ENCODE peak calls at places on chromosomes 7 and 10, in nine cellular contexts. B is body of pancreas, T is ovary, V is A549, R is thyroid gland, C is Peyer's patch, E is breast epithelium, P is adrenal gland, W is prostate gland. H is an unnamed sample.

GRCh38 chr7:3159445-3159844 is 115.8 kb upstream of the CARD11 start:
- DNase-seq in B (peak), T (no peak), V (no peak), R (no peak), C (no peak), E (no peak), P (no peak), W (no peak), H (no peak)

GRCh38 chr7:77276120-77276519 is 76.5 kb upstream of the FGL2 start:
- DNase-seq in B (no peak), T (no peak), V (no peak), R (no peak), C (no peak), E (no peak), P (no peak), W (no peak), H (no peak)

GRCh38 chr7:71626206-71626605 is 494.3 kb downstream of the GALNT17 start:
- DNase-seq in B (no peak), T (no peak), V (no peak), R (no peak), C (no peak), E (no peak), P (no peak), W (no peak), H (no peak)

GRCh38 chr10:44316187-44316921 is 68.5 kb downstream of the CXCL12 start:
- DNase-seq in B (peak), T (no peak), V (peak), R (no peak), C (no peak), E (no peak), P (no peak), W (no peak), H (no peak)

GRCh38 chr10:116968331-116968730 is 36.7 kb downstream of the SHTN1 start:
- DNase-seq in B (no peak), T (no peak), V (no peak), R (no peak), C (no peak), E (no peak), P (no peak), W (no peak), H (no peak)

GRCh38 chr7:30225863-30226361 is 58.5 kb upstream of the ZNRF2 start:
- DNase-seq in B (peak), T (peak), V (no peak), R (peak), C (peak), E (peak), P (peak), W (peak), H (peak)

GRCh38 chr7:69814421-69814962 is 216.2 kb downstream of the AUTS2 start:
- DNase-seq in B (no peak), T (no peak), V (no peak), R (no peak), C (no peak), E (no peak), P (no peak), W (no peak), H (no peak)

GRCh38 chr10:16717617-16718395 is 99.4 kb downstream of the RSU1 start:
- DNase-seq in B (no peak), T (no peak), V (no peak), R (no peak), C (no peak), E (no peak), P (no peak), W (no peak), H (no peak)

GRCh38 chr7:87506243-87507180 is 31.0 kb upstream of the ABCB4 start:
- DNase-seq in B (no peak), T (no peak), V (peak), R (no peak), C (no peak), E (no peak), P (no peak), W (no peak), H (no peak)

GRCh38 chr10:21526184-21526951 is 886 bp upstream of the SKIDA1 start:
- DNase-seq in B (peak), T (peak), V (peak), R (peak), C (peak), E (peak), P (peak), W (peak), H (peak)

GRCh38 chr7:33137098-33137497 is 7.7 kb downstream of the BBS9 start:
- DNase-seq in B (no peak), T (no peak), V (no peak), R (no peak), C (no peak), E (no peak), P (no peak), W (no peak), H (no peak)

GRCh38 chr7:169165-169853 is 23.1 kb upstream of the FAM20C start:
- DNase-seq in B (no peak), T (no peak), V (no peak), R (no peak), C (no peak), E (no peak), P (no peak), W (no peak), H (no peak)

GRCh38 chr10:26357203-26357602 is 80.9 kb upstream of the APBB1IP start:
- DNase-seq in B (no peak), T (no peak), V (no peak), R (no peak), C (no peak), E (no peak), P (no peak), W (no peak), H (no peak)

GRCh38 chr7:141701489-141702046 is 398 bp downstream of the DENND11 start:
- DNase-seq in B (peak), T (peak), V (no peak), R (peak), C (peak), E (no peak), P (peak), W (peak), H (peak)

GRCh38 chr7:105157278-105157677 is 143.3 kb downstream of the KMT2E start:
- DNase-seq in B (no peak), T (no peak), V (no peak), R (no peak), C (no peak), E (no peak), P (no peak), W (no peak), H (no peak)

GRCh38 chr10:51257511-51258248 is 183.4 kb downstream of the PRKG1 start:
- DNase-seq in B (no peak), T (no peak), V (no peak), R (no peak), C (no peak), E (no peak), P (no peak), W (no peak), H (no peak)

GRCh38 chr10:59622320-59622901 is 87.2 kb downstream of the SLC16A9 start:
- DNase-seq in B (peak), T (no peak), V (peak), R (peak), C (no peak), E (no peak), P (peak), W (peak), H (peak)

GRCh38 chr10:95508730-95509129 is 52.4 kb downstream of the SORBS1 start:
- DNase-seq in B (no peak), T (peak), V (no peak), R (no peak), C (no peak), E (no peak), P (peak), W (no peak), H (no peak)

GRCh38 chr7:20958474-20958873 is 171.8 kb upstream of the SP8 start:
- DNase-seq in B (no peak), T (no peak), V (no peak), R (no peak), C (no peak), E (no peak), P (no peak), W (no peak), H (no peak)

GRCh38 chr7:20954711-20955641 is 168.3 kb upstream of the SP8 start:
- DNase-seq in B (no peak), T (no peak), V (no peak), R (no peak), C (no peak), E (no peak), P (no peak), W (no peak), H (no peak)

DNA sequence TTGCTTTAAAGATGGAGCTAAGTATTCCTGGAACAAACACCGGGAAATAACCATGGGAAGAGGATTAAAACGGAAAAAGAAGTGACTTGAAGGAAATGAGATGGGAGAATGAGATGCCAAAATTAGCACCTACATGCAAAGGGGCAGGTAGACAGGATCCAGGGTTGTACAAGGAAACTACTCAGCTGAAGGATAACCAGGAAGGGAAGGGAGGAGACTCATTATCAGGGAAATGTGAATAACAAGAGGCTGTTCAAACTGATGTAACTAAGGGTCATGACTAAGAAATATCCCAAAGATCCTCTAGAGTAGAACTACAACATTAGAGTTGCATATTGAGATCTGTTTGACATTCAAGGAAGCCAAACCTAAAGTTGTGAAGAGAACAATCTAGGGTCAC is 166.2 kb upstream of the SP8 start:
- DNase-seq in B (no peak), T (no peak), V (no peak), R (no peak), C (no peak), E (no peak), P (no peak), W (no peak), H (no peak)
- H3K27ac ChIP-seq in B (no peak), T (no peak), V (no peak), R (no peak), C (no peak), E (no peak), P (no peak), W (no peak), H (no peak)

GRCh38 chr7:55573526-55573925 is 1.2 kb upstream of the VOPP1 start:
- DNase-seq in B (no peak), T (no peak), V (no peak), R (no peak), C (no peak), E (no peak), P (no peak), W (no peak), H (no peak)
- TF ChIP-seq POLR2A in B (no peak), T (no peak), V (no peak), R (no peak), C (no peak), E (no peak), P (no peak), W (no peak), H (no peak)

GRCh38 chr10:125081931-125082330 is 78.4 kb downstream of the CTBP2 start:
- DNase-seq in B (peak), T (no peak), V (no peak), R (peak), C (no peak), E (no peak), P (peak), W (no peak), H (no peak)
- H3K27ac ChIP-seq in B (peak), T (no peak), V (peak), R (peak), C (no peak), E (peak), P (no peak), W (no peak), H (peak)

GRCh38 chr10:101901340-101901739 is 57.7 kb upstream of the KCNIP2 start:
- DNase-seq in B (no peak), T (no peak), V (no peak), R (no peak), C (peak), E (no peak), P (no peak), W (no peak), H (no peak)
- TF ChIP-seq POLR2A in B (no peak), T (no peak), V (no peak), R (no peak), C (no peak), E (no peak), P (no peak), W (no peak), H (no peak)

GRCh38 chr10:33331020-33331557 is 3.4 kb downstream of the NRP1 start:
- DNase-seq in B (no peak), T (no peak), V (no peak), R (no peak), C (no peak), E (no peak), P (no peak), W (no peak), H (no peak)

GRCh38 chr10:33334170-33334838 is at the start of gene NRP1:
- DNase-seq in B (peak), T (peak), V (peak), R (peak), C (no peak), E (no peak), P (peak), W (peak), H (peak)

GRCh38 chr10:33333260-33334169 is 952 bp downstream of the NRP1 start:
- DNase-seq in B (no peak), T (no peak), V (peak), R (peak), C (no peak), E (no peak), P (no peak), W (peak), H (no peak)

GRCh38 chr10:33330543-33331019 is 3.9 kb downstream of the NRP1 start:
- DNase-seq in B (peak), T (peak), V (peak), R (peak), C (peak), E (peak), P (peak), W (peak), H (peak)

DNA sequence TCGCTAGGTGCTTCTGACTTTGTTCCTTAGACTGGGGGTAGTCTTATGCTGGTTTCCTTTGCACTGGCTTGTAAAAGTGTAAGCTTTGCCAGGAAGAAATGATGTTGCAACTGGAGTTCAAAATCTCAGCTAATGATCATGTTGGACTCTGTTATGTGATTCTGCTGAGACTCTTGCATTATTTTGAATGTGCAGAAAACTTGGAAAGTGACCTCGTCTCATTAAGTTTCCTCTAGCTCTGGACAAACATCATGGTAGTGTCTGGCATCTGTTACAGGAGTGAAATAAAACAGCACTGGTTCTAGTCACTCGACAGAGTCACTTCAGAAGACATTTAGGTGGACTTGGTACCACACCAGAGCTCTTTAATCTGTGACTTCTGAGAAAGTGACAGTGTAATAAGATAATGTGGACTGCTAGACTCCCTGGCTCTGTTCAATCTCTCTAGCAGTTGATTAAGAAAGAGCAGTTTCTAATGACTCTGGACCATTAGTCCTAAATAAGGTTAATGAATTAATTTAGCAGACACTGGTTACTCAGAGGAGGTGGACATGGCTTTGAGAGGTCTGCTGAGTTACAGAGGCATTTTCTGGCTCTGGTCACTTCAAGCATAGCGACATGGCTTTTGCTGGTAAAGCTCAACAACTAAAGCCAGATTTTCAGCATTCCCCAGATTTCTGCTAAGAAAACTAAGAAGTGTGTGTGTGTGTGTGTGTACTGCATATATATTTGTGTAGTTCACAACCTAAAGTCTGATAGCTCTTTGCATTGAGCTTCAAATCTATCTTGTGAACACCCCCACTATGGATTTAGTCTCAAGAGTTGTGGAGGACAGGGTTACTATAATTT is 2.1 kb downstream of the NRP1 start:
- DNase-seq in B (no peak), T (no peak), V (peak), R (peak), C (no peak), E (no peak), P (no peak), W (no peak), H (no peak)
- H3K27ac ChIP-seq in B (peak), T (peak), V (peak), R (peak), C (peak), E (peak), P (no peak), W (peak), H (peak)

GRCh38 chr7:1672851-1673486 is 2.9 kb downstream of the ELFN1 start:
- DNase-seq in B (peak), T (no peak), V (no peak), R (no peak), C (no peak), E (peak), P (no peak), W (no peak), H (peak)
- TF ChIP-seq POLR2A in B (no peak), T (no peak), V (no peak), R (no peak), C (no peak), E (no peak), P (no peak), W (no peak), H (no peak)

GRCh38 chr10:17817790-17818189 is 8.6 kb downstream of the MRC1 start:
- DNase-seq in B (no peak), T (no peak), V (no peak), R (no peak), C (no peak), E (no peak), P (no peak), W (no peak), H (no peak)

GRCh38 chr10:17816208-17816607 is 7.1 kb downstream of the MRC1 start:
- DNase-seq in B (no peak), T (no peak), V (no peak), R (no peak), C (no peak), E (no peak), P (no peak), W (no peak), H (no peak)

GRCh38 chr10:17820943-17821342 is 11.8 kb downstream of the MRC1 start:
- DNase-seq in B (no peak), T (no peak), V (no peak), R (no peak), C (no peak), E (no peak), P (no peak), W (no peak), H (no peak)

GRCh38 chr10:17817316-17817715 is 8.2 kb downstream of the MRC1 start:
- DNase-seq in B (no peak), T (no peak), V (no peak), R (no peak), C (no peak), E (no peak), P (no peak), W (no peak), H (no peak)

GRCh38 chr10:17819836-17820235 is 10.7 kb downstream of the MRC1 start:
- DNase-seq in B (no peak), T (no peak), V (no peak), R (no peak), C (no peak), E (no peak), P (no peak), W (no peak), H (no peak)
- H3K27ac ChIP-seq in B (no peak), T (no peak), V (no peak), R (no peak), C (no peak), E (no peak), P (no peak), W (no peak), H (no peak)

GRCh38 chr10:88990528-88991160 is at the start of gene FAS:
- DNase-seq in B (peak), T (peak), V (peak), R (peak), C (peak), E (peak), P (peak), W (peak), H (peak)

GRCh38 chr10:88992945-88993537 is 2.4 kb downstream of the FAS start:
- DNase-seq in B (no peak), T (no peak), V (no peak), R (peak), C (no peak), E (no peak), P (no peak), W (peak), H (no peak)

GRCh38 chr10:88989824-88990527 is 622 bp upstream of the FAS start:
- DNase-seq in B (no peak), T (peak), V (no peak), R (no peak), C (no peak), E (no peak), P (peak), W (peak), H (peak)

GRCh38 chr10:88991900-88992237 is 1.3 kb downstream of the FAS start:
- DNase-seq in B (no peak), T (no peak), V (no peak), R (no peak), C (no peak), E (no peak), P (no peak), W (no peak), H (no peak)

DNA sequence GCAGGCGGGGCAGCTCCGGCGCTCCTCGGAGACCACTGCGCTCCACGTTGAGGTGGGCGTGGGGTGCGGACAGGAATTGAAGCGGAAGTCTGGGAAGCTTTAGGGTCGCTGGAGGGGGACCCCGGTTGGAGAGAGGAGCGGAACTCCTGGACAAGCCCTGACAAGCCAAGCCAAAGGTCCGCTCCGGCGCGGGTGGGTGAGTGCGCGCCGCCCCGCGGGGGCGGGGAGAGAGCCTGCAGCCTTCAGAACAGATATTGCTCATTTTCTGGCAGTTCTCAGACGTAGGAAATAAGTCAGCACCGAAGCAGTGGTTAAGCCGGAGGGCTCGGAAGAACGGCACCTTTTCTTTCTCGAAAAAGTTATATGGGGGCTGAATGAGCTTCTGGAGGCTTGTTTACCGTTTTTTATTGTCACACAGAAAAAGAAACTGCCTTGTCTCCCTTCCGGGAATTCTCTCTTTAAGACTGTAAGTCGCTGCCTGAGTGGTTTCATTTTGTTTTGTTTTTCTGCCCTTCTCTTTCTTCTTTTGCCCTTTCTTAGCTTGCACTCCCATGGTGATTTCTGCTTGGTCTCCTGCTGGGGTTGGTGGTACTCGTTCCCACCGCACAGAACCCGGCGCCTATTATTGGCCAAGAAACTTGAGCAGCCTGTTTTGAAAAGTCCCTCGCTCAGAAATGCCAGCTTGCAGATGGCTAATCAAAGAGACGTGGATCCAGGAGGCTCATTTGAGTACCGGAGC is 732 bp downstream of the FAS start:
- DNase-seq in B (peak), T (peak), V (peak), R (peak), C (peak), E (peak), P (peak), W (peak), H (peak)
- TF ChIP-seq POLR2A in B (no peak), T (peak), V (peak), R (peak), C (peak), E (peak), P (peak), W (peak), H (peak)